ENCODE peak calls at places on chromosomes 6 and 20, in seven cellular contexts. W, Z, X, B, M, F and L are unnamed samples.

GRCh38 chr6:42511803-42512422 is 51.9 kb upstream of the UBR2 start:
- DNase-seq in W (no peak), Z (no peak), X (no peak), B (no peak), M (peak), F (no peak), L (no peak)

GRCh38 chr6:110688661-110689268 is 126.5 kb downstream of the CDK19 start:
- DNase-seq in W (no peak), Z (peak), X (no peak), B (peak), M (no peak), F (peak), L (no peak)

GRCh38 chr6:67210450-67210849 is 1424.6 kb upstream of the ADGRB3 start:
- DNase-seq in W (no peak), Z (no peak), X (no peak), B (no peak), M (no peak), F (no peak), L (no peak)

GRCh38 chr6:113858067-113858604 is 991 bp downstream of the MARCKS start:
- DNase-seq in W (peak), Z (peak), X (peak), B (peak), M (peak), F (peak), L (peak)

GRCh38 chr6:157325069-157325805 is 1.9 kb upstream of the TMEM242 start:
- DNase-seq in W (no peak), Z (no peak), X (no peak), B (peak), M (no peak), F (no peak), L (no peak)

GRCh38 chr20:11924923-11925322 is 7.2 kb downstream of the BTBD3 start:
- DNase-seq in W (no peak), Z (no peak), X (no peak), B (no peak), M (no peak), F (no peak), L (no peak)

GRCh38 chr20:46764068-46764467 is 54.6 kb downstream of the SLC2A10 start:
- DNase-seq in W (no peak), Z (no peak), X (no peak), B (no peak), M (no peak), F (no peak), L (no peak)

GRCh38 chr6:74166849-74167248 is 470.8 kb downstream of the CD109 start:
- DNase-seq in W (no peak), Z (no peak), X (no peak), B (peak), M (peak), F (no peak), L (no peak)

GRCh38 chr6:29926795-29927427 is 15.4 kb upstream of the HLA-A start:
- DNase-seq in W (peak), Z (peak), X (no peak), B (peak), M (peak), F (no peak), L (peak)

GRCh38 chr20:3744806-3745685 is 12.6 kb downstream of the HSPA12B start:
- DNase-seq in W (peak), Z (peak), X (peak), B (peak), M (peak), F (peak), L (peak)

DNA sequence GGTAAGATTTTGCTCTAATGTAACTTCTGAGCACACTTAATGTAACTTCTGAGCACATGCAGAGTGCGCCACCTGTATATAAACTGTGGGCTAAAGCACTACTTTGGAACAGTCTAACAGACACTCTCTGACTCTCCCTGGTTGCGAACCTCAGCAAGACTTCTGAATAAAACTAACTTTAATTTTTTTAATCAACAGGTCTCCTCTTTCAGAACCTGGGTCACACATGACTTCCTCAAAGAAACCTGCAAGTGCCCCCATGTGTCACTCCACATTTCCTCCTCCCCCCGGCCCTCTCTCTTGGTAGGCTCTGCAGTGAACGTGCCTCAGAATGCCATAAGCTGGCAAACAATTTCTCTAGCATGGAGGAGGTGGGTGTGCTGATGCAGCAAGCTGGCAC is 28.5 kb downstream of the RALGAPA2 start:
- DNase-seq in W (no peak), Z (no peak), X (no peak), B (no peak), M (no peak), F (no peak), L (no peak)
- TF ChIP-seq CTCF in W (no peak), Z (no peak), X (no peak), B (no peak), M (no peak), F (no peak), L (no peak)

GRCh38 chr20:25469558-25469957 is 62.1 kb downstream of the GINS1 start:
- DNase-seq in W (no peak), Z (no peak), X (no peak), B (no peak), M (no peak), F (no peak), L (no peak)

GRCh38 chr20:25468126-25469075 is 60.9 kb downstream of the GINS1 start:
- DNase-seq in W (no peak), Z (no peak), X (no peak), B (no peak), M (no peak), F (no peak), L (no peak)

GRCh38 chr20:25466846-25467245 is 59.4 kb downstream of the GINS1 start:
- DNase-seq in W (no peak), Z (no peak), X (no peak), B (no peak), M (no peak), F (no peak), L (no peak)

GRCh38 chr20:25465398-25465797 is 57.9 kb downstream of the GINS1 start:
- DNase-seq in W (no peak), Z (no peak), X (no peak), B (no peak), M (no peak), F (no peak), L (no peak)

GRCh38 chr20:25467441-25467840 is 60.0 kb downstream of the GINS1 start:
- DNase-seq in W (no peak), Z (no peak), X (no peak), B (no peak), M (no peak), F (no peak), L (no peak)
- TF ChIP-seq CTCF in W (no peak), Z (no peak), X (no peak), B (no peak), M (no peak), F (no peak), L (no peak)

GRCh38 chr20:62893700-62894099 is 32.1 kb upstream of the TCFL5 start:
- DNase-seq in W (no peak), Z (no peak), X (no peak), B (no peak), M (no peak), F (no peak), L (no peak)
- TF ChIP-seq CTCF in W (no peak), Z (peak), X (no peak), B (no peak), M (peak), F (peak), L (peak)

GRCh38 chr6:169252805-169253189 is 849 bp downstream of the THBS2 start:
- DNase-seq in W (no peak), Z (no peak), X (no peak), B (no peak), M (no peak), F (no peak), L (no peak)
- TF ChIP-seq CTCF in W (no peak), Z (no peak), X (no peak), B (no peak), M (no peak), F (no peak), L (no peak)

GRCh38 chr20:10454135-10454750 is 19.1 kb downstream of the SLX4IP start:
- DNase-seq in W (no peak), Z (no peak), X (no peak), B (no peak), M (no peak), F (no peak), L (no peak)
- TF ChIP-seq CTCF in W (no peak), Z (no peak), X (no peak), B (no peak), M (no peak), F (no peak), L (no peak)

GRCh38 chr6:55963301-55963700 is 87.9 kb upstream of the BMP5 start:
- DNase-seq in W (no peak), Z (peak), X (no peak), B (no peak), M (peak), F (peak), L (no peak)
- TF ChIP-seq CTCF in W (no peak), Z (no peak), X (no peak), B (peak), M (peak), F (peak), L (peak)

GRCh38 chr6:130826442-130827246 is 562 bp upstream of the SMLR1 start:
- DNase-seq in W (no peak), Z (no peak), X (no peak), B (no peak), M (no peak), F (no peak), L (no peak)
- TF ChIP-seq CTCF in W (no peak), Z (no peak), X (no peak), B (no peak), M (no peak), F (no peak), L (no peak)

DNA sequence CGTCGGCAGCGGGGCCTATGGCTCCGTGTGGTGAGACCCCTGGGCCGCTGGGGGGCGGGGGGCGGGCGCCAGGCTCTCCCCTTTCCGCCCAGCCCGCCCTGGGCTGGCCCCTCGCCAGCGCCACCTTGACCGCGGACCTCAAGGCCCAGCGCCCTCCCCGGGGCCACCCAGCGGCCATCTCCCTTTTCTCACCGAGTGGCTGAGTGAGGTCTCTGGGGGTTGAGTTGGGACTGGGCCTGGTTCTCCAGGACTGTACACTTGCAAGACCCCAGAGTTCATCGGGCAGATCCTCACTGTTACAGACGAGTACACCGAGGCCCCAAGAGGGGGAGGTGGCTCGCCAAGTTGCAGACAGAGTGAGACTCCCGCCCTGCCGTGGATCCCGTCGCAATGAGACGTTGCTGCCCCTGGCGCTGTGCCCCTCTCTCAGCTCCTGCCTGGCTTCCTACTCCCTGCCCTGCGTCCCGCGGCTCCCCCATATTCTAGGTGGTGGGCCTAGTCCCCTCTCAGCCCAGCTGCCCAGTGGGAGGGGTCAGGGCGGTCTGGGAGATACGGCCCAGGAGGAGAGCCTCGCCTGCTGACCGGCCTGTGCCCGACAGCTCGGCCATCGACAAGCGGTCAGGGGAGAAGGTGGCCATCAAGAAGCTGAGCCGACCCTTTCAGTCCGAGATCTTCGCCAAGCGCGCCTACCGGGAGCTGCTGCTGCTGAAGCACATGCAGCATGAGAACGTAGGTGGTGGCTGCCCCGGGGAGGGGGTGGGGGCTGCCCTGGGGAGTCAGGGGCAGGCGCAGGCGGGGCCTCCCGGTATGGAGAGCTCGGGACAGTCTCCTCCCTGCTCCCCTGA is 581 bp downstream of the MAPK13 start:
- DNase-seq in W (peak), Z (peak), X (peak), B (no peak), M (peak), F (peak), L (no peak)
- TF ChIP-seq CTCF in W (no peak), Z (peak), X (no peak), B (no peak), M (no peak), F (no peak), L (no peak)

GRCh38 chr6:149043476-149044130 is 273.9 kb upstream of the TAB2 start:
- DNase-seq in W (no peak), Z (no peak), X (peak), B (no peak), M (peak), F (peak), L (peak)
- TF ChIP-seq CTCF in W (no peak), Z (no peak), X (peak), B (peak), M (peak), F (peak), L (peak)